ENCODE peak calls at places on chromosomes 1 and 21, in ten cellular contexts. B, X, Y, Q, A, J, V, L, I and K are unnamed samples.
A peak's percentile ranks its signal among the peaks of the same experiment; 100 is the strongest.

GRCh38 chr1:52352690-52353089 is 13.3 kb downstream of the CC2D1B start:
- DNase-seq in B (peak; percentile 48), X (no peak), Y (no peak), Q (no peak), A (no peak), J (no peak), V (no peak), L (no peak), I (no peak), K (no peak)

GRCh38 chr1:225763815-225764548 is 13.6 kb upstream of the SRP9 start:
- DNase-seq in B (no peak), X (peak; percentile 43), Y (no peak), Q (no peak), A (no peak), J (no peak), V (no peak), L (no peak), I (no peak), K (no peak)

GRCh38 chr1:93814059-93814794 is 64.8 kb downstream of the DNTTIP2 start:
- DNase-seq in B (no peak), X (peak; percentile 71), Y (peak; percentile 68), Q (peak; percentile 61), A (peak; percentile 59), J (no peak), V (peak; percentile 87), L (no peak), I (peak; percentile 74), K (peak; percentile 71)

GRCh38 chr1:232923739-232924386 is 26.5 kb upstream of the NTPCR start:
- DNase-seq in B (no peak), X (no peak), Y (no peak), Q (no peak), A (no peak), J (no peak), V (no peak), L (peak; percentile 8), I (no peak), K (peak; percentile 31)

GRCh38 chr1:31244326-31244725 is 4.6 kb upstream of the NKAIN1 start:
- DNase-seq in B (no peak), X (no peak), Y (no peak), Q (no peak), A (no peak), J (no peak), V (no peak), L (no peak), I (no peak), K (no peak)

GRCh38 chr1:246567258-246568235 is 1.3 kb downstream of the CNST start:
- DNase-seq in B (no peak), X (no peak), Y (no peak), Q (no peak), A (peak; percentile 62), J (no peak), V (peak; percentile 80), L (no peak), I (no peak), K (no peak)

GRCh38 chr1:115505157-115505571 is 136.6 kb upstream of the VANGL1 start:
- DNase-seq in B (no peak), X (no peak), Y (no peak), Q (no peak), A (no peak), J (no peak), V (peak; percentile 28), L (no peak), I (no peak), K (no peak)

GRCh38 chr1:232226197-232226681 is 403.7 kb downstream of the SIPA1L2 start:
- DNase-seq in B (no peak), X (no peak), Y (no peak), Q (no peak), A (peak; percentile 18), J (no peak), V (peak; percentile 68), L (no peak), I (no peak), K (no peak)

GRCh38 chr21:43306911-43307676 is 119.8 kb downstream of the SIK1 start:
- DNase-seq in B (peak; percentile 63), X (peak; percentile 82), Y (peak; percentile 40), Q (peak; percentile 76), A (no peak), J (no peak), V (peak; percentile 42), L (peak; percentile 48), I (peak; percentile 61), K (peak; percentile 72)

GRCh38 chr1:25064465-25065238 is 134.6 kb upstream of the RUNX3 start:
- DNase-seq in B (peak; percentile 22), X (no peak), Y (no peak), Q (no peak), A (no peak), J (no peak), V (no peak), L (no peak), I (no peak), K (no peak)

GRCh38 chr1:62131093-62131725 is 63.4 kb upstream of the L1TD1 start:
- DNase-seq in B (no peak), X (peak; percentile 38), Y (peak; percentile 53), Q (peak; percentile 75), A (peak; percentile 24), J (no peak), V (peak; percentile 66), L (no peak), I (no peak), K (peak; percentile 69)

GRCh38 chr1:115299266-115299665 is 38.8 kb downstream of the NGF start:
- DNase-seq in B (no peak), X (no peak), Y (no peak), Q (no peak), A (no peak), J (no peak), V (no peak), L (no peak), I (no peak), K (no peak)

GRCh38 chr1:15246960-15247614 is at the start of gene FHAD1:
- DNase-seq in B (peak; percentile 85), X (peak; percentile 66), Y (peak; percentile 76), Q (peak; percentile 75), A (no peak), J (no peak), V (peak; percentile 57), L (peak; percentile 86), I (peak; percentile 74), K (peak; percentile 78)

GRCh38 chr1:220430059-220430458 is 97.9 kb upstream of the MARK1 start:
- DNase-seq in B (no peak), X (no peak), Y (peak; percentile 16), Q (no peak), A (no peak), J (no peak), V (no peak), L (no peak), I (no peak), K (no peak)
- TF ChIP-seq CTCF in B (no peak), X (no peak), Y (no peak), Q (no peak), A (no peak), J (no peak), V (no peak), L (no peak), I (no peak), K (no peak)

DNA sequence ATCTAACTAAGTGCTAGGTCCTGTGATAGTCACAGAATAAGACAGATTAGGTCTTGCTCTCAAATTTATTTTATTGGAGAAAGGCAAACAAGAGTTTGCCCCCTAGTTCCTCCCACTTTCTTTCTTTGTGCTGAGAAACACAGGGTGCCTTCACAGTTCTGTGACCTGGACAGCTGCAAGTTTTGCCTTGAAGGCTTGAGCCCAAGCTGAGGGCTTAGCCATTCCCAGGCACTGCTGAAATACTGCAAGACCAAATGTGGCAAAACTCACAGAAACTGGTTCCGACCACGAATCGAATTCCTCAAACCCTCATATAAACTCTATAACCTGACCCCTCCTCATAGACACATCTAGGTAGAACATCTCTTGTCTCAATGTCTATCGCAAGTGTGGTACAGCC is 227.9 kb downstream of the RERE start:
- DNase-seq in B (no peak), X (no peak), Y (no peak), Q (no peak), A (no peak), J (no peak), V (no peak), L (no peak), I (no peak), K (no peak)
- TF ChIP-seq CTCF in B (no peak), X (no peak), Y (no peak), Q (no peak), A (no peak), J (no peak), V (no peak), L (no peak), I (no peak), K (no peak)

GRCh38 chr1:28642056-28642846 is 616 bp downstream of the TAF12 start:
- DNase-seq in B (no peak), X (no peak), Y (peak; percentile 18), Q (no peak), A (no peak), J (no peak), V (no peak), L (no peak), I (no peak), K (peak; percentile 29)

GRCh38 chr1:28646040-28646439 is 2.4 kb upstream of the RNU11 start:
- DNase-seq in B (no peak), X (no peak), Y (no peak), Q (no peak), A (peak; percentile 46), J (no peak), V (peak; percentile 74), L (no peak), I (peak; percentile 13), K (no peak)

GRCh38 chr1:28642847-28643635 is at the start of gene TAF12:
- DNase-seq in B (peak; percentile 95), X (peak; percentile 94), Y (peak; percentile 90), Q (peak; percentile 90), A (peak; percentile 87), J (peak; percentile 56), V (peak; percentile 96), L (peak; percentile 100), I (peak; percentile 95), K (peak; percentile 87)

DNA sequence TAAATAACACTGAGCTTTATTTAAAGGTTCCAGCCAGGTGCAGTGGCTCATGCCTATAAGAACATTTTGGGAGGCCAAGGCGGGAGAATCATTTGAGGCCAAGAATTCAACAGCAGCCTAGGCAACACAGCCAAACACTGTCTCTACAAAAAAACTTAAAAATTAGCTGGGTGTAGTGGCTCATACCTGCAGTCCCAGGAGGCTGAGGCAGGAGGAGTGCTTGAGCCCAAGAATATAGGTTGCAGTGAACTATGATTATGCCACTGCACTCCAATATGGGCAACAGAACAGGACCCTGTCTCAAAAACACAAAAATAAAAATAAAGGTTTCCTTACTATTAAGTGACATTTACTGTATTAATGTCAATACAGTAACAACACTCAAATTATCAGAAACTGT is 2.1 kb downstream of the TAF12 start:
- DNase-seq in B (no peak), X (no peak), Y (peak; percentile 43), Q (no peak), A (no peak), J (no peak), V (no peak), L (no peak), I (no peak), K (no peak)
- TF ChIP-seq CTCF in B (no peak), X (no peak), Y (peak; percentile 18), Q (peak; percentile 21), A (peak; percentile 14), J (peak; percentile 5), V (peak; percentile 47), L (peak; percentile 47), I (no peak), K (peak; percentile 25)

DNA sequence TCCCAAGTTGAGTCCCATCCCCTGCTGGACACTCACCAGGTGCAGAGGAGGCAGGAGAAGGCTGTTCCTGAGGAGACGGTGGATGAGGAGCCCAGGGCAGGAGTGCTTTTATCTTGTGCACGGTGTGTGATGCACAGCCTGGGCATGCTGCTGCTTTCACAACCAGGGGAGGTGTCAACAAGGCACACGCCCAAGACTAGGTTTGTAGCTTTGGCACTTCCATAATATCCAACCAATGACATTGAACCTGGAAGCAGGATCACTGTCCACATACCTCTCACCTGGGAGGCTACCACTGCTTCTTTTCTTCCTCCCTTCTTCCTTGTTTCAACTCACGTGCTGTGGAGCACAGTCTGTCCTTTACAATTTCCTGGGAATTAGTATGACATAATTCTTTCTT is at the start of gene LCE3D:
- DNase-seq in B (no peak), X (no peak), Y (no peak), Q (no peak), A (no peak), J (no peak), V (no peak), L (no peak), I (no peak), K (no peak)
- TF ChIP-seq CTCF in B (no peak), X (no peak), Y (no peak), Q (no peak), A (no peak), J (no peak), V (no peak), L (no peak), I (no peak), K (no peak)